ENCODE peak calls at places on chromosome X, in five cellular contexts. One of them, this sample, is unnamed.

GRCh38 chrX:1448793-1449580 is 3.7 kb downstream of the ASMTL start:
- DNase-seq in pons: no peak
- DNase-seq in effector CD8-positive, alpha-beta T cell: no peak
- DNase-seq in glutamatergic neuron: no peak
- DNase-seq in suprapubic skin: peak
- DNase-seq in this sample: no peak

GRCh38 chrX:139750390-139750789 is 42.4 kb upstream of the MCF2 start:
- DNase-seq in pons: no peak
- DNase-seq in effector CD8-positive, alpha-beta T cell: no peak
- DNase-seq in glutamatergic neuron: no peak
- DNase-seq in suprapubic skin: no peak
- DNase-seq in this sample: no peak

GRCh38 chrX:153190384-153190783 is 11.3 kb downstream of the MAGEA1 start:
- DNase-seq in pons: no peak
- DNase-seq in effector CD8-positive, alpha-beta T cell: no peak
- DNase-seq in glutamatergic neuron: no peak
- DNase-seq in suprapubic skin: no peak
- DNase-seq in this sample: no peak

GRCh38 chrX:153657161-153657560 is 10.2 kb downstream of the DUSP9 start:
- DNase-seq in pons: no peak
- DNase-seq in effector CD8-positive, alpha-beta T cell: no peak
- DNase-seq in glutamatergic neuron: no peak
- DNase-seq in suprapubic skin: no peak
- DNase-seq in this sample: no peak

GRCh38 chrX:118904218-118904617 is 70.2 kb upstream of the LONRF3 start:
- DNase-seq in pons: no peak
- DNase-seq in effector CD8-positive, alpha-beta T cell: no peak
- DNase-seq in glutamatergic neuron: no peak
- DNase-seq in suprapubic skin: no peak
- DNase-seq in this sample: no peak

GRCh38 chrX:154696328-154697045 is 43.1 kb upstream of the CTAG2 start:
- DNase-seq in pons: no peak
- DNase-seq in effector CD8-positive, alpha-beta T cell: no peak
- DNase-seq in glutamatergic neuron: no peak
- DNase-seq in suprapubic skin: no peak
- DNase-seq in this sample: no peak

GRCh38 chrX:1389993-1390285 is 2.0 kb downstream of the SLC25A6 start:
- DNase-seq in pons: no peak
- DNase-seq in effector CD8-positive, alpha-beta T cell: no peak
- DNase-seq in glutamatergic neuron: no peak
- DNase-seq in suprapubic skin: no peak
- DNase-seq in this sample: no peak

GRCh38 chrX:49291615-49292337 is 11.7 kb upstream of the GAGE10 start:
- DNase-seq in pons: peak
- DNase-seq in effector CD8-positive, alpha-beta T cell: peak
- DNase-seq in glutamatergic neuron: peak
- DNase-seq in suprapubic skin: no peak
- DNase-seq in this sample: peak

GRCh38 chrX:124497386-124497785 is 151.0 kb downstream of the SH2D1A start:
- DNase-seq in pons: no peak
- DNase-seq in effector CD8-positive, alpha-beta T cell: no peak
- DNase-seq in glutamatergic neuron: no peak
- DNase-seq in suprapubic skin: no peak
- DNase-seq in this sample: no peak

GRCh38 chrX:153460826-153461225 is 9.6 kb downstream of the HAUS7 start:
- DNase-seq in pons: peak
- DNase-seq in effector CD8-positive, alpha-beta T cell: peak
- DNase-seq in glutamatergic neuron: peak
- DNase-seq in suprapubic skin: no peak
- DNase-seq in this sample: peak

GRCh38 chrX:155768036-155768769 is 112.9 kb upstream of the VAMP7 start:
- DNase-seq in pons: no peak
- DNase-seq in effector CD8-positive, alpha-beta T cell: no peak
- DNase-seq in glutamatergic neuron: no peak
- DNase-seq in suprapubic skin: no peak
- DNase-seq in this sample: peak

GRCh38 chrX:10636851-10637250 is 16.5 kb upstream of the MID1 start:
- DNase-seq in pons: no peak
- DNase-seq in effector CD8-positive, alpha-beta T cell: no peak
- DNase-seq in glutamatergic neuron: no peak
- DNase-seq in suprapubic skin: no peak
- DNase-seq in this sample: no peak

GRCh38 chrX:51641421-51642021 is 22.8 kb upstream of the CENPVL3 start:
- DNase-seq in pons: peak
- DNase-seq in effector CD8-positive, alpha-beta T cell: no peak
- DNase-seq in glutamatergic neuron: no peak
- DNase-seq in suprapubic skin: no peak
- DNase-seq in this sample: peak

GRCh38 chrX:131792789-131793462 is 230.2 kb upstream of the STK26 start:
- DNase-seq in pons: peak
- DNase-seq in effector CD8-positive, alpha-beta T cell: no peak
- DNase-seq in glutamatergic neuron: no peak
- DNase-seq in suprapubic skin: peak
- DNase-seq in this sample: peak

GRCh38 chrX:633043-633654 is 2.6 kb downstream of the SHOX start:
- DNase-seq in pons: no peak
- DNase-seq in effector CD8-positive, alpha-beta T cell: no peak
- DNase-seq in glutamatergic neuron: no peak
- DNase-seq in suprapubic skin: no peak
- DNase-seq in this sample: no peak

GRCh38 chrX:136806891-136807410 is 26.2 kb upstream of the ARHGEF6 start:
- DNase-seq in pons: peak
- DNase-seq in effector CD8-positive, alpha-beta T cell: no peak
- DNase-seq in glutamatergic neuron: no peak
- DNase-seq in suprapubic skin: no peak
- DNase-seq in this sample: peak

GRCh38 chrX:1464282-1465131 is 11.8 kb upstream of the ASMTL start:
- DNase-seq in pons: no peak
- DNase-seq in effector CD8-positive, alpha-beta T cell: no peak
- DNase-seq in glutamatergic neuron: no peak
- DNase-seq in suprapubic skin: no peak
- DNase-seq in this sample: no peak

This sample was measured in SK-MEL-5.